ENCODE peak calls at places on chromosomes 1 and 21, in four cellular contexts. R, U, D and Q are unnamed samples.

GRCh38 chr1:169100208-169100882 is 6.1 kb upstream of the ATP1B1 start:
- ATAC-seq in R (no peak), U (no peak), D (no peak), Q (no peak)

GRCh38 chr21:35150562-35151226 is 101.6 kb upstream of the RUNX1 start:
- ATAC-seq in R (peak), U (no peak), D (peak), Q (peak)

GRCh38 chr1:186775031-186775430 is 53.7 kb upstream of the PLA2G4A start:
- ATAC-seq in R (peak), U (no peak), D (no peak), Q (no peak)

GRCh38 chr1:61368876-61369275 is 286.5 kb downstream of the NFIA start:
- ATAC-seq in R (no peak), U (no peak), D (no peak), Q (no peak)

GRCh38 chr1:115070993-115071661 is 18.2 kb downstream of the TSPAN2 start:
- ATAC-seq in R (no peak), U (no peak), D (peak), Q (peak)

GRCh38 chr1:91944087-91944486 is 5.1 kb upstream of the BRDT start:
- ATAC-seq in R (no peak), U (no peak), D (no peak), Q (no peak)

GRCh38 chr1:33641099-33641830 is 168.8 kb downstream of the ZSCAN20 start:
- ATAC-seq in R (peak), U (no peak), D (no peak), Q (no peak)

GRCh38 chr21:41711416-41712023 is 55.3 kb downstream of the RIPK4 start:
- ATAC-seq in R (no peak), U (peak), D (no peak), Q (no peak)

GRCh38 chr1:94832446-94832845 is 12.3 kb downstream of the SLC44A3 start:
- ATAC-seq in R (no peak), U (no peak), D (no peak), Q (no peak)

GRCh38 chr21:41897690-41898089 is 18.5 kb upstream of the PRDM15 start:
- ATAC-seq in R (no peak), U (no peak), D (no peak), Q (no peak)

GRCh38 chr1:207844374-207844773 is 66.6 kb downstream of the CD34 start:
- ATAC-seq in R (peak), U (no peak), D (no peak), Q (no peak)

GRCh38 chr1:29161977-29162376 is 19.7 kb downstream of the SRSF4 start:
- ATAC-seq in R (peak), U (peak), D (no peak), Q (no peak)

GRCh38 chr21:29104239-29104708 is 26.2 kb upstream of the MAP3K7CL start:
- ATAC-seq in R (no peak), U (no peak), D (no peak), Q (peak)

GRCh38 chr1:165463978-165464377 is 19.1 kb upstream of the RXRG start:
- ATAC-seq in R (no peak), U (no peak), D (no peak), Q (no peak)

GRCh38 chr1:172278478-172278877 is 142.0 kb upstream of the C1orf105 start:
- ATAC-seq in R (peak), U (no peak), D (no peak), Q (no peak)

GRCh38 chr1:38991638-38992449 is 768 bp downstream of the AKIRIN1 start:
- ATAC-seq in R (peak), U (peak), D (no peak), Q (no peak)

GRCh38 chr1:181222972-181223371 is 134.5 kb downstream of the IER5 start:
- ATAC-seq in R (no peak), U (no peak), D (no peak), Q (no peak)

GRCh38 chr1:221714227-221715116 is 27.4 kb downstream of the DUSP10 start:
- ATAC-seq in R (no peak), U (no peak), D (no peak), Q (no peak)

GRCh38 chr1:201419737-201420607 is 1.6 kb downstream of the TNNI1 start:
- ATAC-seq in R (no peak), U (no peak), D (no peak), Q (no peak)

GRCh38 chr1:23129846-23130245 is 38.8 kb downstream of the LUZP1 start:
- ATAC-seq in R (no peak), U (no peak), D (no peak), Q (no peak)

GRCh38 chr1:26387447-26387846 is 14.9 kb upstream of the ZNF683 start:
- ATAC-seq in R (no peak), U (peak), D (no peak), Q (peak)

GRCh38 chr1:54413295-54413694 is 7.1 kb upstream of the SSBP3 start:
- ATAC-seq in R (peak), U (peak), D (peak), Q (peak)

GRCh38 chr1:72530646-72531045 is 248.3 kb upstream of the NEGR1 start:
- ATAC-seq in R (no peak), U (no peak), D (no peak), Q (no peak)